ENCODE peak calls at places on chromosomes 12 and 14, in four cellular contexts. X is BJ; L is stimulated activated naive CD4-positive, alpha-beta T cell; V is lower leg skin. Q is an unnamed sample.

GRCh38 chr12:67042697-67043131 is 226.4 kb upstream of the CAND1 start:
- DNase-seq in X (no peak), L (no peak), V (no peak), Q (peak)

GRCh38 chr12:49867580-49868341 is 24.9 kb upstream of the BCDIN3D start:
- DNase-seq in X (no peak), L (no peak), V (no peak), Q (no peak)

GRCh38 chr12:26113853-26114719 is 10.8 kb downstream of the BHLHE41 start:
- DNase-seq in X (peak), L (peak), V (peak), Q (peak)

GRCh38 chr14:92105845-92106094 is 612 bp downstream of the ATXN3 start:
- DNase-seq in X (peak), L (no peak), V (peak), Q (no peak)

GRCh38 chr12:51886021-51886710 is 1.7 kb upstream of the ANKRD33 start:
- DNase-seq in X (peak), L (peak), V (peak), Q (peak)

GRCh38 chr14:21965042-21965441 is 291.4 kb upstream of the OR4E1 start:
- DNase-seq in X (no peak), L (peak), V (no peak), Q (no peak)

GRCh38 chr14:60161176-60162107 is 3.8 kb downstream of the DHRS7 start:
- DNase-seq in X (no peak), L (no peak), V (peak), Q (no peak)

GRCh38 chr12:38154096-38155019 is 162.2 kb upstream of the ALG10B start:
- DNase-seq in X (no peak), L (no peak), V (no peak), Q (no peak)

GRCh38 chr12:110649341-110649847 is 35.5 kb downstream of the TCTN1 start:
- DNase-seq in X (no peak), L (no peak), V (no peak), Q (no peak)

GRCh38 chr12:90027041-90027440 is 318.4 kb upstream of the ATP2B1 start:
- DNase-seq in X (no peak), L (no peak), V (no peak), Q (no peak)

GRCh38 chr12:112183141-112183581 is 57.8 kb downstream of the TRAFD1 start:
- DNase-seq in X (no peak), L (no peak), V (no peak), Q (no peak)

GRCh38 chr12:1041478-1041877 is 50.5 kb downstream of the ERC1 start:
- DNase-seq in X (no peak), L (no peak), V (no peak), Q (no peak)

GRCh38 chr12:89893972-89894706 is 185.5 kb upstream of the ATP2B1 start:
- DNase-seq in X (peak), L (no peak), V (no peak), Q (peak)

GRCh38 chr12:21130998-21131397 is at the start of gene SLCO1B1:
- DNase-seq in X (no peak), L (no peak), V (no peak), Q (no peak)

GRCh38 chr12:49342914-49343731 is 3.6 kb upstream of the DNAJC22 start:
- DNase-seq in X (no peak), L (no peak), V (no peak), Q (no peak)

GRCh38 chr12:98901189-98901588 is 256.1 kb downstream of the APAF1 start:
- DNase-seq in X (no peak), L (no peak), V (no peak), Q (no peak)

GRCh38 chr14:75273272-75274044 is 5.2 kb upstream of the FOS start:
- DNase-seq in X (no peak), L (no peak), V (no peak), Q (no peak)

GRCh38 chr12:52193991-52194390 is 2.2 kb upstream of the KRT80 start:
- DNase-seq in X (no peak), L (no peak), V (no peak), Q (peak)

GRCh38 chr14:101709962-101710891 is 51.3 kb upstream of the PPP2R5C start:
- DNase-seq in X (no peak), L (no peak), V (peak), Q (no peak)

Q was measured in HTR-8/SVneo.